ENCODE peak calls at places on chromosomes 13 and 19, in four cellular contexts. E is CD4-positive, alpha-beta memory T cell; K is HepG2; B is body of pancreas. H is an unnamed sample. For H3K4me1, the result is how much of the 10 kb centered on the place peaks cover.

GRCh38 chr13:71718931-71719330 is 148.1 kb downstream of the DACH1 start:
- DNase-seq in B (no peak), E (no peak), K (no peak), H (no peak)

GRCh38 chr13:113059891-113060290 is 45.7 kb upstream of the F7 start:
- DNase-seq in K (no peak), E (no peak), B (no peak), H (no peak)

GRCh38 chr13:50580684-50581305 is 262.7 kb downstream of the DLEU7 start:
- DNase-seq in E (no peak), B (no peak), K (no peak), H (no peak)

GRCh38 chr13:20303636-20304035 is 71.5 kb upstream of the GJB6 start:
- DNase-seq in E (no peak), K (no peak), B (no peak), H (no peak)

GRCh38 chr19:6577410-6578125 is 13.4 kb downstream of the CD70 start:
- DNase-seq in K (no peak), E (no peak), B (no peak), H (no peak)

GRCh38 chr19:47280183-47280797 is 5.6 kb downstream of the INAFM1 start:
- DNase-seq in B (no peak), K (peak), E (peak), H (peak)

GRCh38 chr19:56507446-56508281 is at the start of gene ZNF471:
- DNase-seq in B (peak), K (no peak), E (peak), H (peak)

GRCh38 chr19:21322528-21322927 is 6.7 kb downstream of the ZNF708 start:
- DNase-seq in K (no peak), B (no peak), E (no peak), H (no peak)

GRCh38 chr13:49042476-49042875 is 66.8 kb downstream of the FNDC3A start:
- DNase-seq in E (no peak), K (no peak), B (no peak), H (no peak)

GRCh38 chr13:70107498-70108271 is at the start of gene ATXN8OS:
- DNase-seq in E (no peak), K (no peak), B (no peak), H (no peak)

GRCh38 chr19:58374200-58374599 is 6.6 kb downstream of the ZNF837 start:
- DNase-seq in E (no peak), K (no peak), B (no peak), H (no peak)

GRCh38 chr13:80817979-80818378 is 477.1 kb upstream of the SPRY2 start:
- DNase-seq in E (no peak), B (no peak), K (no peak), H (no peak)

GRCh38 chr13:94620286-94620896 is 18.7 kb downstream of the GPR180 start:
- DNase-seq in K (peak), E (peak), B (no peak), H (peak)

GRCh38 chr19:55149078-55150003 is at the start of gene TNNT1:
- DNase-seq in E (no peak), B (no peak), K (no peak), H (no peak)

GRCh38 chr19:32971012-32971595 is 654 bp downstream of the CEP89 start:
- DNase-seq in K (no peak), E (no peak), B (no peak), H (no peak)

GRCh38 chr19:40549007-40549708 is 27.5 kb upstream of the SHKBP1 start:
- DNase-seq in K (peak), B (peak), E (peak), H (peak)

GRCh38 chr19:18506545-18506944 is 15.3 kb downstream of the ELL start:
- DNase-seq in E (peak), K (no peak), B (no peak), H (no peak)
- H3K4me1 ChIP-seq in E (half or more), K (half or more), B (half or more), H (half or more)

GRCh38 chr19:10087296-10088061 is 1.4 kb downstream of the SHFL start:
- DNase-seq in E (no peak), B (no peak), K (no peak), H (no peak)
- H3K4me1 ChIP-seq in E (under half), B (under half), K (under half), H (under half)

GRCh38 chr19:11356676-11357550 is 1.7 kb downstream of the PLPPR2 start:
- DNase-seq in K (no peak), E (no peak), B (no peak), H (no peak)

GRCh38 chr19:11361037-11361770 is 6.0 kb downstream of the PLPPR2 start:
- DNase-seq in B (peak), K (no peak), E (no peak), H (no peak)

GRCh38 chr19:11359421-11359820 is 4.2 kb downstream of the PLPPR2 start:
- DNase-seq in B (no peak), K (no peak), E (no peak), H (no peak)

GRCh38 chr19:11356074-11356397 is 804 bp downstream of the PLPPR2 start:
- DNase-seq in K (no peak), B (no peak), E (no peak), H (no peak)

DNA sequence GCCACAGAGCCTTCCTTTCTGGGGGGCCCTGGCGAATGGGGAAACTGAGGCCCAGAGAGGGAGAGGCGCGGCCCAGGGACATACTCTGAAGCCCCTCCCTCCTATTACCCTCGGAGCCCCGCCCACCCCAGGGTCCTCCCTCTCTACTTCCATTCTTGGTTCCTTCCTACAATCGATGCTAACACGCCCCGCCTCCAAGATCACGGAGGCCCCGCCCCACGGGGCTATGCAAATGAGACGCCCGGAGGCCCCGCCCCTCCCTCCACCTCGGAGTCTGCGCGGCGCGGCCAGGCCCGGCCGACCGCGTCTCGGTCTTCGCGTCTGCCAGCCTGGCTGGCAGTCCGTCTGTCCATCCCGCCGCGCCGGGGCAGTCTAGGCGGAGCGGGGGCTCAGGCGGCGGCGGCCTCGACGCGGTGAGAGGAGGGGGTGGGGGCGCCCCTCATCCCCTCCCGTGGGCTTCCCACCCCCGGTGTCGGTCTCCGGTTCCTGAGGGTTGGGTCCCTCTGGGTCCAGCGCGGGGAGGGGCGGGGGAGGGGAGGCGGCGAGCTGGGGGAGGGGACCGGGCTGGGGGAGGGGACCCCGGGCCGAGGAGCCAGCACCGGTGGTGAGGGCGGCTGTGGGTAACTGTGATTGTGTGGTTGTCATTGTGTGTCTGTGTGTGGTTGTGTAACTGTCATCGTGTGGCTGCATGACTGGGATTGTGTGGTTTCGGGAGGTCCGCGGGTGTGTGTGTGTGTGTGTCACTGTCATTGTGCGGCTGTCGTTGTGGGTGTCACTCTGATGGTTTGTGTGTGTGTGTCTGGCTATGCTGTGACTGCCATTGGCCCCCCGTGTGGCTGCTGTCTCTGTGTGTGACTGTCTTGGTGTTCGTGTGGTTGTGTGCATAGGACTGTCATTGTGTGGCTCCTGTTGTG is at the start of gene PLPPR2:
- DNase-seq in K (peak), B (peak), E (peak), H (peak)
- H3K4me1 ChIP-seq in K (under half), B (under half), E (under half), H (under half)

DNA sequence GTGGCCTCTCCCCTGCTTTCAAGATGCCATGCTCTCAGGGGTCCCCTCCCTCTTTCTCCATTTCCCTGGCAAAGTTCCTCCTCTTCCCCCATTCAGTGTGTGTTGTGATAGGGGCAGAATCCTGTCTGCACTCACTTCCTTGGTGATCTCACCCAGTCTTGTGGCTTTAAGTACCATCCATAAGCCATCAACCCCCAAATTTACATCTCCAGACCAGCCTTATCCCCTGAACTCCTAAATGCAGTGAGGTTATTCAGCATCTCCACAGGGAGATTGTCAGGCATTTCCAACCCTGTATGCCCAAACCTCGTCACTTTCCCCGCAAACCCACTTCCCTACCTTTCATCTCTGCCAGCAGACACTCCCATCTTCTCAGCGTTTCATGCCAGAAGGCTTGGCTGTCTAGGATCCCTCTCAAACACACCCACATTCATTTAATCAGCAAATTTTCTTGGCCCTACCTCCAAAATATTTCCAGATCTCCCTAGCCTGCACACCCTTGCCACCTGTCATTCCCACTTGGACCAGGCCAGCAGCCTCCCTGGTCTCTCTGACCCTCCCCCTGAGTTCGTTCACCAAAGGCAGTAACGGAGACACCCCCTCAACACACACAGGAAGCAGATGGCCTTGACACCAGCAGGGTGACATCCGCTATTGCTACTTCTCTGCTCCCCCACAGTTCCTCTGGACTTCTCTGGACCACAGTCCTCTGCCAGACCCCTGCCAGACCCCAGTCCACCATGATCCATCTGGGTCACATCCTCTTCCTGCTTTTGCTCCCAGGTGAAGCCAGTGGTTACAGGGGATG is at the start of gene HCST:
- DNase-seq in K (no peak), E (peak), B (no peak), H (peak)
- H3K4me1 ChIP-seq in K (under half), E (half or more), B (under half), H (under half)

DNA sequence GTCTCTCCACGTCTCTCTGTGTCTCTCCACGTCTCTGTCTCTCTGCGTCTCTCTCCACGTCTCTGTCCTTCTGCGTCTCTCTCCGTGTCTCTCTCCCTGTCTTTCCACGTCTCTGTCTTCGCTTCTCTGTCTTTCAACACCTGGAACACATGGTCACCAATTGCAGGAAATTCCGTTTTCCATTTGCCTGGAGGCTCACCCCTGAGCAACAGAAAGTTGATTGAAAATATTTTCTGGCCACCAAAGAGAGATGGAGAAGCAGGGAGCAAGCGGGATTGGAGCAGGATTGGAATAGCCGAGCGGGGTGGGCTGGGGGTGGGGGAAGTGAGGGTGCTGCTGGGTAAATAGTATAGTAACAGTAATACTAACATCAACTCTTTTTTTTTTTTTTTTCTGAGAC is 1.7 kb downstream of the KANK2 start:
- DNase-seq in E (no peak), K (no peak), B (no peak), H (no peak)
- H3K4me1 ChIP-seq in E (under half), K (under half), B (half or more), H (under half)

DNA sequence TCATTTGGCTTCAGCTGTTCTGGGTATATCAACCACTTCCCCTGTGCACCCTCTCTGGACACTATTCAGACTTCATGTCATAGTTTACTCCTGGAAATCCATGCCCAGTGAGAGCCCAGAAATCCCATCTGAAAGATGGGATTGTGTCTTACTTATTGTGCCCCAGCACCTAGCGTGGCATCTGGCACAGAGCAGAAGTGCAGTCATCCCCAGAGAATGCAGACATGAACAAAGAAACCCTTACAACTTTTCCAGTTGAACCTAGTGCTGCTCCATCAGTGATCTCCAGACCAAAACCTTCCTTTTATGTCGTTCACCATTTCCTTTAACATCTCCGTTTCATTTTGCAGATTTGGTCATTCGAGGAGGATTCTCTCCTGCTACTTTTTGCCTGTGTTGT is 60.6 kb downstream of the MBNL2 start:
- DNase-seq in K (no peak), E (no peak), B (no peak), H (no peak)
- H3K4me1 ChIP-seq in K (half or more), E (under half), B (half or more), H (under half)